ENCODE peak calls at places on chromosomes 6 and 20, in eight cellular contexts. F, S, M, P, W, V, Z and D are unnamed samples.

GRCh38 chr6:42279144-42279781 is 61.6 kb upstream of the MRPS10 start:
- DNase-seq in P (no peak), F (peak), S (no peak), M (peak), Z (peak), V (no peak), W (peak), D (no peak)

GRCh38 chr20:15267935-15268334 is 930.5 kb upstream of the FLRT3 start:
- DNase-seq in V (no peak), F (no peak), W (no peak), M (no peak), Z (no peak), S (no peak), P (no peak), D (no peak)

GRCh38 chr20:50921055-50921454 is 10.2 kb downstream of the ADNP start:
- DNase-seq in M (no peak), W (peak), P (no peak), F (no peak), Z (no peak), S (no peak), V (no peak), D (no peak)

GRCh38 chr6:155498370-155498769 is 42.7 kb upstream of the NOX3 start:
- DNase-seq in Z (no peak), S (no peak), M (no peak), V (no peak), P (no peak), W (no peak), F (no peak), D (no peak)

GRCh38 chr6:56091159-56091869 is 156.1 kb downstream of the COL21A1 start:
- DNase-seq in W (peak), F (no peak), P (no peak), S (no peak), Z (no peak), M (no peak), V (no peak), D (no peak)

GRCh38 chr20:10758446-10758845 is 84.6 kb upstream of the JAG1 start:
- DNase-seq in P (no peak), V (no peak), M (no peak), Z (no peak), S (no peak), F (no peak), W (peak), D (no peak)

GRCh38 chr6:42424906-42425474 is 26.7 kb downstream of the TRERF1 start:
- DNase-seq in M (no peak), P (no peak), F (no peak), S (no peak), V (no peak), Z (no peak), W (no peak), D (no peak)

GRCh38 chr20:63337786-63338420 is 23.2 kb downstream of the CHRNA4 start:
- DNase-seq in V (no peak), W (no peak), Z (no peak), F (no peak), S (no peak), P (no peak), M (no peak), D (no peak)

GRCh38 chr6:14553515-14553914 is 435.9 kb downstream of the CD83 start:
- DNase-seq in F (no peak), S (no peak), W (no peak), Z (peak), M (no peak), P (no peak), V (no peak), D (no peak)

GRCh38 chr6:79427721-79428120 is 109.5 kb downstream of the LCA5 start:
- DNase-seq in F (no peak), V (no peak), Z (no peak), W (no peak), S (no peak), M (no peak), P (no peak), D (no peak)

GRCh38 chr6:79430913-79431312 is 106.3 kb downstream of the LCA5 start:
- DNase-seq in P (no peak), Z (peak), M (no peak), V (peak), S (no peak), F (no peak), W (no peak), D (no peak)

GRCh38 chr6:79432726-79433125 is 104.5 kb downstream of the LCA5 start:
- DNase-seq in S (no peak), Z (no peak), V (no peak), F (no peak), W (no peak), P (no peak), M (no peak), D (no peak)

GRCh38 chr6:79426625-79427278 is 110.5 kb downstream of the LCA5 start:
- DNase-seq in M (no peak), F (no peak), P (no peak), W (no peak), Z (no peak), V (no peak), S (no peak), D (no peak)

GRCh38 chr6:79431469-79431868 is 105.8 kb downstream of the LCA5 start:
- DNase-seq in P (no peak), W (peak), S (no peak), V (no peak), F (no peak), M (no peak), Z (no peak), D (no peak)
- TF ChIP-seq EP300 in P (no peak), W (no peak), S (no peak), V (no peak), F (no peak), M (no peak), Z (no peak), D (no peak)

DNA sequence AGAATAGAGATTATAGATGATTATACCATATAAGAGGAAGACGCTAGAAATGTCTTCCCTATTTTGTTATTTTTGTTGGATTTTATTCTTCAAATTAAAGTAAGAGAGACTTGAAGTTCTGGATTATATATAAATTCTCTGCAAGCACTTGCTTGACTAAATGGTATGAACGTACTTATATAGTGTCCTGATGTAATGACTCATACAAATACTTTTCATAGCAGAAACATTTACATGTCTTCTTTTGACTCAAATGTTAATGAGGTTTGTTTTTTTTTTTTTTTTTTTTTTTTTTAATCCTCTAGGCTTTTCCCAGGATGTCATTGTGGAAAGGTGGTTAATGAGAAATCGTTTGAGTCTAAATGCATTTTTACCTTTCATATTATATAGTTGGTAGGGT is 55.0 kb downstream of the PDE7B start:
- DNase-seq in M (no peak), P (no peak), V (no peak), W (no peak), Z (no peak), S (no peak), F (no peak), D (no peak)
- TF ChIP-seq EP300 in M (no peak), P (no peak), V (no peak), W (no peak), Z (no peak), S (no peak), F (no peak), D (no peak)

GRCh38 chr20:23198815-23199214 is 112.7 kb upstream of the CD93 start:
- DNase-seq in V (no peak), Z (no peak), P (no peak), W (no peak), F (no peak), S (no peak), M (no peak), D (no peak)

GRCh38 chr20:23192469-23192868 is 106.3 kb upstream of the CD93 start:
- DNase-seq in F (no peak), V (no peak), M (no peak), Z (no peak), P (no peak), S (no peak), W (no peak), D (no peak)

GRCh38 chr20:23199356-23199755 is 113.2 kb upstream of the CD93 start:
- DNase-seq in P (no peak), M (no peak), F (no peak), Z (no peak), S (no peak), V (no peak), W (no peak), D (no peak)

GRCh38 chr20:23193985-23194384 is 107.9 kb upstream of the CD93 start:
- DNase-seq in W (no peak), V (no peak), F (no peak), Z (no peak), S (no peak), M (no peak), P (no peak), D (no peak)

DNA sequence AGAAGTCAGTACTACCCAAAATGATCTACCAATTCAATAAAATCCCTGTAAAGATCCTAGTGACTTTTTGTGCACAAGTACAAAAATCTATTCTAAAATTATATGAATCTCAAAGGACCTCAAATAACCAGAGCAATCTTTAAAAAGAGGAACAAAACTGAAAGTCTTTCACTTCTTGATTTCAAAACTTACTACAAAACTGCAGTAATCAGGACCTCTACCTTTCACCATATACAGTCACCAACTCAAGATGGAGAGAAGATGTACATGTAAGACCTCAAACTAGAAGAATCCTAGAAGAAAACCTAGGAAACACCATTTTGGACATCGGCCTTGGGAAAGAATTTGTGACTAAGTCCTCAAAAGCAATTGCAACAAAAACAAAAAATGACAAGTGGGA is 109.5 kb upstream of the CD93 start:
- DNase-seq in W (no peak), S (no peak), M (no peak), V (no peak), Z (no peak), F (no peak), P (no peak), D (no peak)
- TF ChIP-seq EP300 in W (no peak), S (no peak), M (no peak), V (no peak), Z (no peak), F (no peak), P (no peak), D (no peak)

GRCh38 chr20:53942121-53942816 is 128.1 kb downstream of the BCAS1 start:
- DNase-seq in Z (no peak), W (no peak), M (no peak), F (no peak), V (peak), S (no peak), P (no peak), D (no peak)
- TF ChIP-seq EP300 in Z (no peak), W (no peak), M (no peak), F (no peak), V (peak), S (no peak), P (no peak), D (no peak)

GRCh38 chr20:47362361-47363219 is 6.1 kb upstream of the ZMYND8 start:
- DNase-seq in S (no peak), P (no peak), F (no peak), V (no peak), M (no peak), Z (no peak), W (no peak), D (no peak)
- TF ChIP-seq EP300 in S (no peak), P (no peak), F (no peak), V (no peak), M (no peak), Z (no peak), W (no peak), D (no peak)

GRCh38 chr6:134663800-134664535 is 285.9 kb downstream of the ALDH8A1 start:
- DNase-seq in P (no peak), S (no peak), M (no peak), V (no peak), F (peak), W (no peak), Z (no peak), D (no peak)

GRCh38 chr6:134665029-134665723 is 284.7 kb downstream of the ALDH8A1 start:
- DNase-seq in W (no peak), Z (no peak), S (no peak), F (no peak), P (no peak), M (peak), V (no peak), D (no peak)

GRCh38 chr6:134662077-134662476 is 287.8 kb downstream of the ALDH8A1 start:
- DNase-seq in S (no peak), V (no peak), F (no peak), P (no peak), W (no peak), Z (no peak), M (no peak), D (no peak)

GRCh38 chr6:134666174-134666573 is 283.7 kb downstream of the ALDH8A1 start:
- DNase-seq in S (no peak), W (no peak), Z (no peak), V (no peak), F (no peak), P (no peak), M (no peak), D (no peak)

DNA sequence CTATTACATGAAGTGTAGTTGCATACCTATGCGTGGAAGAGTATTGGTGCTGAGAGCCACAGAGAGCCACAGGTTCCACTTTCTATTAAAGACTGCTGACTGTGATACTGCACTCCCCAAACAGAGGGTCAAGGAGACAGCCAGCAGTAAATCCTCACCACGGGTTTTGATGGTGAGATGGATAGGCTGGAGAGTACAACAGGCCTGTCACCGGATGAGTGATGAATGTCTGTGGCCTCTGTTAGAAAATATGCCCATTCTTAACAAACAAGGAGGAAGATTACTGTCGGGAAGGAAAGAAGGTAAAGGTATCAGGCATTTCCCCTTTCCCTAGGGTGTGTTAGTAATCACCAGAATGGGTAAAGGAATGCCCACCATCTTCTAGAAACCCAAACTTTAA is 286.5 kb downstream of the ALDH8A1 start:
- DNase-seq in M (no peak), P (no peak), Z (no peak), V (no peak), S (no peak), F (no peak), W (no peak), D (no peak)
- TF ChIP-seq EP300 in M (no peak), P (no peak), Z (no peak), V (no peak), S (no peak), F (no peak), W (no peak), D (no peak)

GRCh38 chr6:95686272-95686671 is 108.9 kb downstream of the MANEA start:
- DNase-seq in P (no peak), Z (no peak), S (no peak), W (no peak), M (no peak), V (no peak), F (no peak), D (no peak)
- TF ChIP-seq EP300 in P (no peak), Z (no peak), S (no peak), W (no peak), M (no peak), V (no peak), F (no peak), D (no peak)

GRCh38 chr6:34529665-34530327 is 26.3 kb downstream of the SPDEF start:
- DNase-seq in P (peak), V (no peak), F (no peak), Z (peak), W (peak), S (no peak), M (peak), D (no peak)

GRCh38 chr6:34530753-34531365 is 25.3 kb downstream of the SPDEF start:
- DNase-seq in V (no peak), F (no peak), W (no peak), M (no peak), Z (no peak), P (no peak), S (no peak), D (no peak)

GRCh38 chr6:34534146-34534545 is 22.0 kb downstream of the SPDEF start:
- DNase-seq in P (no peak), M (no peak), W (no peak), S (no peak), V (no peak), Z (peak), F (no peak), D (no peak)

GRCh38 chr6:34532230-34532629 is 23.9 kb downstream of the SPDEF start:
- DNase-seq in P (no peak), W (no peak), S (no peak), V (no peak), M (no peak), Z (peak), F (peak), D (no peak)

GRCh38 chr6:34531580-34532201 is 24.4 kb downstream of the SPDEF start:
- DNase-seq in W (peak), V (peak), M (no peak), S (peak), P (no peak), F (peak), Z (peak), D (no peak)
- TF ChIP-seq EP300 in W (no peak), V (no peak), M (no peak), S (peak), P (no peak), F (no peak), Z (no peak), D (no peak)